ENCODE peak calls at places on chromosomes 16 and 17, in four cellular contexts. Y, I, G and D are unnamed samples.

GRCh38 chr17:73288534-73289302 is 23.1 kb downstream of the CDC42EP4 start:
- DNase-seq in Y (peak; percentile 76), I (no peak), G (peak; percentile 70), D (no peak)

GRCh38 chr16:67430504-67431076 is 331 bp upstream of the HSD11B2 start:
- DNase-seq in Y (peak; percentile 86), I (no peak), G (no peak), D (no peak)

GRCh38 chr16:34801875-34802274 is 1342.5 kb downstream of the TP53TG3F start:
- DNase-seq in Y (peak; percentile 46), I (no peak), G (no peak), D (no peak)

GRCh38 chr17:56939869-56940484 is 20.9 kb downstream of the COIL start:
- DNase-seq in Y (no peak), I (peak; percentile 50), G (no peak), D (peak; percentile 62)

GRCh38 chr17:80348551-80349436 is 66.2 kb upstream of the ENDOV start:
- DNase-seq in Y (no peak), I (peak; percentile 36), G (no peak), D (peak; percentile 65)

GRCh38 chr16:88013091-88013609 is 61.9 kb downstream of the BANP start:
- DNase-seq in Y (peak; percentile 91), I (no peak), G (no peak), D (no peak)

GRCh38 chr16:2852731-2853507 is 5.1 kb downstream of the PRSS22 start:
- DNase-seq in Y (no peak), I (no peak), G (no peak), D (no peak)

GRCh38 chr17:31510273-31511175 is 119.0 kb downstream of the RAB11FIP4 start:
- DNase-seq in Y (no peak), I (no peak), G (peak; percentile 76), D (no peak)

GRCh38 chr16:29662729-29663019 is 373 bp upstream of the SPN start:
- DNase-seq in Y (peak; percentile 73), I (no peak), G (no peak), D (no peak)

GRCh38 chr16:17359778-17360177 is 111.0 kb downstream of the XYLT1 start:
- DNase-seq in Y (no peak), I (no peak), G (no peak), D (no peak)

GRCh38 chr17:20273741-20274500 is 193.4 kb downstream of the LGALS9B start:
- DNase-seq in Y (no peak), I (no peak), G (no peak), D (no peak)

GRCh38 chr16:68339214-68339613 is 28.4 kb downstream of the PRMT7 start:
- DNase-seq in Y (no peak), I (no peak), G (no peak), D (no peak)

GRCh38 chr16:2507679-2508064 is 6.1 kb upstream of the ATP6V0C start:
- DNase-seq in Y (peak; percentile 71), I (no peak), G (no peak), D (no peak)

GRCh38 chr16:53159781-53160436 is 105.1 kb downstream of the CHD9 start:
- DNase-seq in Y (no peak), I (peak; percentile 29), G (peak; percentile 32), D (peak; percentile 42)

GRCh38 chr16:27222499-27223225 is 19.3 kb downstream of the KDM8 start:
- DNase-seq in Y (peak; percentile 50), I (peak; percentile 81), G (peak; percentile 58), D (peak; percentile 88)